ENCODE peak calls at places on chromosomes 5 and 9, in six cellular contexts. F, L, Y, T, S and H are unnamed samples. For H3K4me1, the result is how much of the 10 kb centered on the place peaks cover.

GRCh38 chr9:94867842-94868312 is 141.4 kb downstream of the AOPEP start:
- DNase-seq in F (no peak), L (no peak), Y (no peak), T (no peak), S (peak), H (no peak)

GRCh38 chr9:137077758-137078693 is 709 bp downstream of the UAP1L1 start:
- DNase-seq in F (peak), L (peak), Y (no peak), T (peak), S (peak), H (peak)

GRCh38 chr9:113675475-113675941 is 200.6 kb upstream of the ZNF618 start:
- DNase-seq in F (no peak), L (no peak), Y (no peak), T (peak), S (no peak), H (peak)

GRCh38 chr9:127776195-127776918 is 2.1 kb downstream of the SH2D3C start:
- DNase-seq in F (peak), L (peak), Y (peak), T (no peak), S (no peak), H (no peak)

GRCh38 chr9:36818965-36819870 is 214.8 kb downstream of the PAX5 start:
- DNase-seq in F (no peak), L (no peak), Y (peak), T (no peak), S (no peak), H (peak)

GRCh38 chr5:159094745-159095144 is 5.0 kb downstream of the EBF1 start:
- DNase-seq in F (peak), L (peak), Y (peak), T (peak), S (no peak), H (peak)

GRCh38 chr9:3936520-3937235 is 363.2 kb downstream of the GLIS3 start:
- DNase-seq in F (no peak), L (no peak), Y (no peak), T (peak), S (no peak), H (peak)

GRCh38 chr5:150918613-150919012 is 13.8 kb upstream of the ZNF300 start:
- DNase-seq in F (no peak), L (no peak), Y (peak), T (no peak), S (no peak), H (no peak)

GRCh38 chr9:125911861-125912260 is 164.7 kb downstream of the PBX3 start:
- DNase-seq in F (no peak), L (no peak), Y (no peak), T (no peak), S (no peak), H (no peak)

GRCh38 chr5:154546719-154547118 is 68.7 kb upstream of the HAND1 start:
- DNase-seq in F (no peak), L (no peak), Y (no peak), T (no peak), S (no peak), H (no peak)

GRCh38 chr5:617896-618295 is 5.8 kb downstream of the CEP72 start:
- DNase-seq in F (no peak), L (no peak), Y (no peak), T (no peak), S (no peak), H (no peak)

GRCh38 chr9:70142101-70142500 is 98.5 kb downstream of the MAMDC2 start:
- DNase-seq in F (no peak), L (no peak), Y (no peak), T (no peak), S (no peak), H (no peak)

GRCh38 chr5:55141945-55142690 is 17.9 kb upstream of the GPX8 start:
- DNase-seq in F (no peak), L (no peak), Y (peak), T (no peak), S (no peak), H (no peak)

GRCh38 chr5:142720561-142721275 is 34.8 kb upstream of the FGF1 start:
- DNase-seq in F (no peak), L (no peak), Y (no peak), T (peak), S (peak), H (no peak)

GRCh38 chr5:173969167-173970049 is 19.6 kb upstream of the C5orf47 start:
- DNase-seq in F (no peak), L (no peak), Y (peak), T (no peak), S (peak), H (peak)

GRCh38 chr5:139131062-139131856 is 66.9 kb downstream of the SIL1 start:
- DNase-seq in F (no peak), L (no peak), Y (no peak), T (peak), S (no peak), H (peak)

GRCh38 chr5:10158886-10159285 is 90.8 kb downstream of the ATPSCKMT start:
- DNase-seq in F (no peak), L (no peak), Y (no peak), T (no peak), S (no peak), H (no peak)

GRCh38 chr5:424259-425110 is 18.5 kb upstream of the EXOC3 start:
- DNase-seq in F (no peak), L (no peak), Y (no peak), T (no peak), S (no peak), H (peak)

GRCh38 chr5:150469718-150470470 is 20.4 kb upstream of the RPS14 start:
- DNase-seq in F (no peak), L (no peak), Y (peak), T (no peak), S (peak), H (no peak)

GRCh38 chr9:81687521-81688261 is 1.7 kb downstream of the TLE1 start:
- DNase-seq in F (peak), L (no peak), Y (peak), T (peak), S (no peak), H (peak)

GRCh38 chr5:93219641-93220145 is 361.3 kb downstream of the NR2F1-AS1 start:
- DNase-seq in F (no peak), L (no peak), Y (peak), T (no peak), S (no peak), H (no peak)

GRCh38 chr9:93503381-93503780 is 50.0 kb upstream of the FAM120AOS start:
- DNase-seq in F (no peak), L (no peak), Y (no peak), T (no peak), S (no peak), H (no peak)

GRCh38 chr9:135522931-135523330 is 1.7 kb downstream of the LCN1 start:
- DNase-seq in F (no peak), L (no peak), Y (no peak), T (no peak), S (no peak), H (no peak)

GRCh38 chr5:33118761-33119415 is 321.9 kb upstream of the TARS1 start:
- DNase-seq in F (no peak), L (no peak), Y (no peak), T (no peak), S (no peak), H (no peak)
- H3K4me1 ChIP-seq in F (under half), L (under half), Y (under half), T (under half), S (under half), H (under half)

GRCh38 chr5:168302785-168303184 is 11.3 kb downstream of the WWC1 start:
- DNase-seq in F (no peak), L (no peak), Y (no peak), T (no peak), S (no peak), H (no peak)
- H3K4me1 ChIP-seq in F (under half), L (under half), Y (under half), T (half or more), S (half or more), H (under half)

DNA sequence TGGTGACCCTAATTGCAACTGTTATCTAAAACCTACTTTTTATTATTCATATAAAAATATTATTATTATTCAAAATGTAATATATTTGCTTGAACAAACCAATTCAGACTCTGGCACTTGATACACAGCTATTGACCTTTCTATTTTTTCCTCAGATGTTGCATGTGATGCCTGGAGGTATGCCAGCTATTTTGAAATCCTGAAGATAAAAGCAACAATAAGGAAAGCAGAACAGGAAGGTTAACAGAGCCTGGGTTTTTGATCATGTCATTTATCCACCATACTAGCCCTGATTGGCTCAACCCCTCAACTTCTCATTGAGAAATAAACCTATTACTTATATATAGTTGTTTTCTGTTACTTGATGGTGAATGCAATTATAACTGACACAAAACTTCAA is 340.9 kb upstream of the KIF2A start:
- DNase-seq in F (no peak), L (no peak), Y (no peak), T (peak), S (no peak), H (no peak)
- H3K4me1 ChIP-seq in F (under half), L (under half), Y (under half), T (under half), S (under half), H (under half)

DNA sequence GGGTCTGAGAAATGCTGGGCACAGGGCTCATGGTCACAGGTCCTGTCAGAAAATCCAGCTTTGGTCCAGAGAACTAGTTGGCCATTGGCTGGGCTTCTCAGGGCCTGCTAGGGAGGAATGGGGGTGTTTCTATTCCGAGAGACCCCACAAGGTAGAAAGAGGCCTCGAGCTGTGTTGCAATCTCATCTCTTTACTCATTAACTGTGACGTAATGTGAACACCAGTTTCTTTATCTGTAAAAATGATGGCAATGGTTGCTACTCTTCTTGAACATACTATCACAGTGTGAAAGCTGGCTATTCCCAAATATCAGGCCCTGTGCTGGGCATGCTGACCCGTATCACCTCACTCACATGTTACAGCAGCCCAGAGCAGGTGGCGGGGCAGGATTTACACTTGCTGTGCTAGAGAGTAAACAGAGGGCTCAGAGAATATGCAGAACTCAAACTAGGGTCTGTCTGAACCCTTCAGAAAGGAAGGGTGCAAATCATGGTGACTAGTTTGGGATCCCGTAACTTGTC is 35.7 kb upstream of the SLC25A51 start:
- DNase-seq in F (no peak), L (no peak), Y (no peak), T (no peak), S (no peak), H (no peak)
- H3K4me1 ChIP-seq in F (under half), L (under half), Y (under half), T (under half), S (half or more), H (under half)

DNA sequence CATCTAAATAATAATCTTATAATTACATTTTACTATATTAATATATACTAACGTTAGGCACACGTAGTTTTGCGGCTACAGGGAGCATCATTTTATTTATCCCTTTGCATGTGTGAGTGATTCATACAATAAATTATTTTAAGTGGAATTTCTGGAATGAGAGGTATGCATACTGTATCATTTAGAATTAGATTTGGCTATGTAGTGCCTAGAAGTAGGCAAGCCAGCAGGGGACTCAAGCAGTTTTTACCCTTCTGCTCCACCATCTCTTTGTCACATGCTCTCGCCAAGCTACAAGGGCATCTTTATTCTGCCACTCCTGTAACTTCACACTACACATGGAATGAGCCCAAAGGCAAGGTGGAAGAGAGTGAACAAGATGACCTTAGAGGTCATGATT is 60.8 kb downstream of the MEGF10 start:
- DNase-seq in F (no peak), L (no peak), Y (peak), T (no peak), S (peak), H (no peak)
- H3K4me1 ChIP-seq in F (under half), L (under half), Y (under half), T (under half), S (under half), H (under half)

DNA sequence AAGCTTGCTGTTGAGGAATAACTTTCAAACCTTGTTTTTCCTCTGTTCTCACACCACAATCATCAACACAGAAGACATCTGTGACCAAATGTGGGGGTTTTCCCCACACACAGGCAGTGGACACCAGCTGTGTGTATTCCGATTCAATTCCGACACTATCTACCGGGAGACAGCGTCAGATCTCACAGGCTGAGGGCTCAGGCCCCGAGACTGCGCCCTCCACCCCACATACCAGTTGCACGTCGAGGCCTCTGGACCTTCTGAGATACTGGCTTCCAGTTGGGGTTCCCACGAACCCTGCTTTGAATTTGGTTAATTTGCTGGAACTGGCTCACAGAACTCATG is 41.3 kb downstream of the STK10 start:
- DNase-seq in F (no peak), L (no peak), Y (no peak), T (no peak), S (no peak), H (no peak)
- H3K4me1 ChIP-seq in F (half or more), L (half or more), Y (under half), T (under half), S (under half), H (under half)

GRCh38 chr5:32539981-32540380 is 45.4 kb upstream of the SUB1 start:
- DNase-seq in F (no peak), L (no peak), Y (no peak), T (no peak), S (no peak), H (no peak)

GRCh38 chr5:32536246-32536645 is 49.1 kb upstream of the SUB1 start:
- DNase-seq in F (no peak), L (no peak), Y (no peak), T (no peak), S (no peak), H (no peak)

GRCh38 chr5:32531885-32532520 is 53.4 kb upstream of the SUB1 start:
- DNase-seq in F (peak), L (peak), Y (peak), T (no peak), S (peak), H (no peak)

GRCh38 chr5:32538031-32538547 is 47.3 kb upstream of the SUB1 start:
- DNase-seq in F (no peak), L (peak), Y (no peak), T (no peak), S (no peak), H (no peak)

GRCh38 chr5:32534056-32534455 is 51.3 kb upstream of the SUB1 start:
- DNase-seq in F (no peak), L (no peak), Y (no peak), T (no peak), S (no peak), H (no peak)
- H3K4me1 ChIP-seq in F (under half), L (under half), Y (under half), T (under half), S (under half), H (under half)

DNA sequence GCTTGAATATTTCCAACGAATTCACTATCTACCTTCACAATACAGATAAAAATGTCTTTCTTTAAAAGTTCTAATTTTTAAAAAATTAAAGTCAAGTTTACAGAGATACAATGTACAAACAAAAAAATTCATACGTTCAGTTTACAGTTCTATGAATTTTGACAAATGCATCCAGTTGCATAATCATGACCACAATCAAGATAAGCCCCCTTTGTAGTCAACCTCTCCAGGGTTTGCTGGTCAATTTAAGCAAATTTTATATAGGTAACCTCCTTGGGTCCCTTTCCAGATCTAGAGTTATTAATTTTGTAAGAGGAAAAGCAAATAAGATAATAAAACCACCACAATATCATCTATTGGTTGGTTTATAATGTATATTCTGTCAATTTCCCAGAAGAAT is 76.3 kb downstream of the MRPS27 start:
- DNase-seq in F (no peak), L (no peak), Y (no peak), T (no peak), S (no peak), H (no peak)
- H3K4me1 ChIP-seq in F (under half), L (under half), Y (under half), T (under half), S (under half), H (under half)

GRCh38 chr9:110157812-110158629 is 49.9 kb downstream of the C9orf152 start:
- DNase-seq in F (no peak), L (no peak), Y (no peak), T (no peak), S (no peak), H (no peak)

GRCh38 chr9:110160685-110161084 is 47.3 kb downstream of the C9orf152 start:
- DNase-seq in F (no peak), L (no peak), Y (no peak), T (no peak), S (no peak), H (no peak)

GRCh38 chr9:110161940-110162339 is 46.0 kb downstream of the C9orf152 start:
- DNase-seq in F (no peak), L (no peak), Y (no peak), T (no peak), S (no peak), H (no peak)

GRCh38 chr9:110156902-110157301 is 51.1 kb downstream of the C9orf152 start:
- DNase-seq in F (peak), L (peak), Y (no peak), T (no peak), S (no peak), H (no peak)

GRCh38 chr9:110160163-110160562 is 47.8 kb downstream of the C9orf152 start:
- DNase-seq in F (no peak), L (no peak), Y (no peak), T (no peak), S (no peak), H (no peak)
- H3K4me1 ChIP-seq in F (under half), L (under half), Y (under half), T (under half), S (under half), H (under half)

GRCh38 chr9:106883030-106883429 is 20.1 kb downstream of the ZNF462 start:
- DNase-seq in F (no peak), L (no peak), Y (no peak), T (no peak), S (no peak), H (no peak)
- H3K4me1 ChIP-seq in F (under half), L (under half), Y (under half), T (under half), S (under half), H (half or more)